ENCODE peak calls at places on chromosomes 7 and 10, in five cellular contexts. J is fibroblast of mammary gland, Y is WERI-Rb-1, B is AG09319, Q is GM10248. L is an unnamed sample.

GRCh38 chr10:75410135-75410787 is 8.7 kb upstream of the ZNF503 start:
- DNase-seq in Y (no peak), Q (no peak), J (no peak), B (no peak), L (no peak)

GRCh38 chr7:130369110-130369711 is 11.1 kb upstream of the CPA1 start:
- DNase-seq in B (no peak), Q (no peak), J (peak), Y (no peak), L (no peak)

GRCh38 chr7:155533827-155534690 is 12.3 kb downstream of the CNPY1 start:
- DNase-seq in Q (peak), J (peak), B (no peak), Y (peak), L (peak)

GRCh38 chr7:140686921-140687320 is 9.6 kb upstream of the NDUFB2 start:
- DNase-seq in Y (no peak), B (no peak), Q (no peak), J (no peak), L (no peak)

GRCh38 chr10:34721201-34721840 is 93.8 kb downstream of the PARD3 start:
- DNase-seq in Q (no peak), B (no peak), J (peak), Y (no peak), L (no peak)

GRCh38 chr7:151461096-151461941 is 21.4 kb upstream of the CRYGN start:
- DNase-seq in B (no peak), J (no peak), Q (no peak), Y (no peak), L (no peak)

GRCh38 chr10:45241865-45242518 is 73.4 kb downstream of the OR13A1 start:
- DNase-seq in J (no peak), Q (no peak), Y (no peak), B (no peak), L (no peak)

GRCh38 chr7:17130281-17131059 is 168.0 kb upstream of the AHR start:
- DNase-seq in J (peak), Y (no peak), B (peak), Q (no peak), L (no peak)

GRCh38 chr10:35259769-35260397 is 76.4 kb upstream of the CCNY start:
- DNase-seq in Y (no peak), J (peak), B (peak), Q (no peak), L (no peak)

GRCh38 chr7:151062399-151063211 is 3.2 kb downstream of the SLC4A2 start:
- DNase-seq in Y (peak), Q (no peak), J (peak), B (no peak), L (no peak)

GRCh38 chr10:110221721-110222261 is 14.4 kb downstream of the MXI1 start:
- DNase-seq in Q (peak), Y (peak), J (peak), B (peak), L (peak)

GRCh38 chr7:132782777-132783633 is 206.7 kb upstream of the PLXNA4 start:
- DNase-seq in Y (no peak), J (peak), B (peak), Q (no peak), L (no peak)

GRCh38 chr7:142616121-142616643 is 133.1 kb upstream of the PRSS1 start:
- DNase-seq in J (no peak), Q (no peak), B (no peak), Y (no peak), L (no peak)

GRCh38 chr7:22399091-22399490 is 42.1 kb upstream of the RAPGEF5 start:
- DNase-seq in Q (no peak), Y (no peak), B (no peak), J (no peak), L (no peak)

GRCh38 chr7:130290745-130291144 is 2.2 kb upstream of the CPA4 start:
- DNase-seq in B (no peak), Q (no peak), J (peak), Y (no peak), L (no peak)

GRCh38 chr10:61376908-61377368 is 76.2 kb downstream of the TMEM26 start:
- DNase-seq in Y (no peak), J (no peak), B (no peak), Q (no peak), L (no peak)

GRCh38 chr10:72081210-72081609 is 7.1 kb downstream of the SPOCK2 start:
- DNase-seq in J (no peak), Q (no peak), B (no peak), Y (no peak), L (no peak)

GRCh38 chr10:44042926-44043602 is 341.8 kb downstream of the CXCL12 start:
- DNase-seq in Q (no peak), B (no peak), J (no peak), Y (no peak), L (no peak)

GRCh38 chr7:107613948-107614347 is 33.9 kb downstream of the BCAP29 start:
- DNase-seq in B (no peak), Q (no peak), J (peak), Y (no peak), L (no peak)

GRCh38 chr10:119462773-119463172 is 79.7 kb downstream of the RGS10 start:
- DNase-seq in Q (no peak), B (no peak), Y (no peak), J (no peak), L (no peak)

GRCh38 chr7:127983804-127984332 is 47.4 kb downstream of the LRRC4 start:
- DNase-seq in Y (no peak), B (no peak), J (peak), Q (no peak), L (no peak)

GRCh38 chr10:119370972-119371703 is 163.8 kb downstream of the GRK5 start:
- DNase-seq in J (peak), B (peak), Q (no peak), Y (no peak), L (no peak)

GRCh38 chr7:50679218-50680007 is 103.3 kb downstream of the GRB10 start:
- DNase-seq in J (peak), B (no peak), Y (no peak), Q (peak), L (peak)

GRCh38 chr10:122019414-122019975 is 30.5 kb downstream of the TACC2 start:
- DNase-seq in J (no peak), B (no peak), Q (no peak), Y (peak), L (no peak)

GRCh38 chr7:29569648-29570047 is 6.0 kb downstream of the PRR15 start:
- DNase-seq in B (no peak), Y (no peak), Q (no peak), J (no peak), L (no peak)

GRCh38 chr10:35876248-35876647 is 234.2 kb upstream of the FZD8 start:
- DNase-seq in B (no peak), J (peak), Y (no peak), Q (no peak), L (no peak)

GRCh38 chr7:20532841-20533240 is 82.6 kb upstream of the ABCB5 start:
- DNase-seq in Y (no peak), J (no peak), Q (no peak), B (no peak), L (no peak)

GRCh38 chr10:36345770-36346169 is 703.7 kb upstream of the FZD8 start:
- DNase-seq in B (no peak), Q (no peak), Y (no peak), J (peak), L (no peak)

GRCh38 chr7:30312186-30312585 is 27.8 kb downstream of the ZNRF2 start:
- DNase-seq in J (no peak), B (no peak), Y (no peak), Q (no peak), L (no peak)

DNA sequence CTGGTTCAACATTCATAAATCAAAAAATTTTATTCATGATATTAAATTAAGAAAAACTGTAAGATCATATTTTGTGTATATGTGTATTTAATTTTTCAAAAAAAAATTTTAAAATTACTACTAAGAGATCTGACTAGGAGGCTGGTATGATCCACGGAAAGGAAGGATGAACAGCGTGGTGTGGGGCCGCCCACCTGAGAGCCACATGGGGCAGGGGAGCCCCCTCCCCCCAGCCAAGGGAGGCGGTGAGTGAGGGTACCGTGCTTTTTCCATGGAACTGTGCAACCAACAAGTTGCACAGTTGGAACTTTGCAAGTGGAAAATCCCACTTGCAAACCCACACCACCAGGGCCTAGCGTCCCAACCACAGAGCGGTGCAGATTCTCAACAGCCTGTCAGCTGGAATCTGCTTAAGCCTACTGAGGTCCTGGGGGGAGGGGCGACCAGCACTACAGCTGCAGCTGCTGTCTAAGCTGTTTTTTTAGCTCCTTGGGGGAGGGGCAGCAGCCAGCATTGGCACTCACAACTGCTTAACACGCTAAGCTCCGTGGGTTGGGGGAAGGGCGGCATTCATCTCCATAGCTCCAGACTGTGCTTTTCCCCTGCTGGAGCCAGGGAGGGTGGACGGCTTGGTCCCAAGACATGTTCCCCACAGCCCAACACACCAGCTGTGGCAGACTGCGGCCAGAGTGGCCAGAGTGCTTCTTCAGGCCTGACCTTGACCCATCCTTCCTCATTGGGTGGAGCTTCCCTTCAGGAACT is 94.2 kb upstream of the IGFBP3 start:
- DNase-seq in J (no peak), Y (peak), Q (no peak), B (no peak), L (no peak)
- TF ChIP-seq CTCF in J (no peak), Y (peak), Q (no peak), B (no peak), L (no peak)

GRCh38 chr10:93068411-93069244 is 5.1 kb upstream of the CYP26A1 start:
- DNase-seq in Q (no peak), B (no peak), Y (peak), J (peak), L (peak)
- TF ChIP-seq CTCF in Q (no peak), B (no peak), Y (peak), J (no peak), L (no peak)

DNA sequence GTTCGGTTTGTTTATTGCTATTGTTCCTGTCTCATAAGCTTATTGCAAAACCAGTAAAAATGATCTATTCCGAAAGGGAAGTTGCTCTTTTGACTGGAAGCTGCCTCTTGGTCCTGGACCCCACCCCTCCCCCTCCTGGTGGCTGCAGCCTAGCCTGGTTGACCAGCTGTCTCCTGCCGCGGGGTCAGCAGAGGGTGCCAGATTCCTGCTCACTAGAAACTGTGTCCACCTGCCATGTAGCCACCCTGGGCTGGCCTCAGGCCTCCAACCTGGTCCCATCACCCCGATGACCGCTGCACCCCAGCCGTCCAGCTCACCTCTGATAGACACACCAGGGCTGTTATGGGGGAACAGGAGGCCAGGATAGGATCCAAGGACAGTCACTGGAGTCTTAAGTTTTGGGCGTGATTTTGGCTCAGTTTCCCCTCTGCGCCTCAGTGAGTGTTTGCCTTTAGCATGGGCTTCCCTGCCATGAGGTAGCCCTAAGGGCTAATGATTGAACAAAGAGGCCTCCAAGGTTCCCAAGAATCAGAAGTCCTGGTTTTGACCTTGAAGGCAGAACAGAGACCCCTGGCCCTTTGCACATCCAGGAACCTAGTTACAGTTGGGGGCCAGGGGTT is 32.9 kb upstream of the SLF2 start:
- DNase-seq in Y (peak), Q (no peak), J (no peak), B (no peak), L (no peak)
- TF ChIP-seq CTCF in Y (peak), Q (peak), J (no peak), B (no peak), L (no peak)

GRCh38 chr10:133134411-133135115 is 25.5 kb upstream of the KNDC1 start:
- DNase-seq in Y (no peak), J (no peak), Q (no peak), B (no peak), L (no peak)
- TF ChIP-seq CTCF in Y (no peak), J (no peak), Q (no peak), B (no peak), L (no peak)

GRCh38 chr10:30709229-30709628 is 79.7 kb upstream of the LYZL2 start:
- DNase-seq in Q (no peak), J (no peak), B (no peak), Y (no peak), L (no peak)
- TF ChIP-seq CTCF in Q (no peak), J (no peak), B (no peak), Y (peak), L (no peak)

DNA sequence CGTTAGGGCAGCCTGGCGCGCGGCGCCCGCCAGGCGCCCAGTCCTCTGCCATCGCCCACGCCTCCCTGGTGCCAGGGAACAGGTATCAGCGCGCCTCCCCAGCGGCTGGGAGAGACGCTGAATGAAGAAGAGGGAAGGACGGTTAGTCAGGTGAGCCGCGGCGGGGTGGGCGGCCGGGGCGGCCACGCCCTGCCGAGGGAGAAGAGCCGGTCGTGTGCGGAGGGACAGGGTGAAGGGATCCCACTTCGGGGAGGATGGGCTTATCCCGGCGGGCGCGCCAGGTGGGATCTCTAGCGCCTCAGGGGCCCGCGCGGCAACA is 580 bp upstream of the ARL4A start:
- DNase-seq in B (no peak), Q (no peak), Y (no peak), J (no peak), L (no peak)
- TF ChIP-seq CTCF in B (no peak), Q (no peak), Y (no peak), J (no peak), L (no peak)

GRCh38 chr10:47438857-47439474 is 44.9 kb downstream of the ANXA8 start:
- DNase-seq in B (peak), J (peak), Q (no peak), Y (peak), L (no peak)
- TF ChIP-seq CTCF in B (peak), J (peak), Q (no peak), Y (peak), L (no peak)

L was measured in GM20000.